ENCODE peak calls at places on chromosomes 2 and 18, in five cellular contexts. O is A549, P is K562, Z is GM12878, C is SK-N-SH. D is an unnamed sample.

GRCh38 chr2:127707890-127708648 is 6.8 kb downstream of the SFT2D3 start:
- DNase-seq in P (no peak), Z (no peak), C (no peak), O (no peak), D (no peak)

GRCh38 chr2:8954990-8955389 is 48.5 kb downstream of the MBOAT2 start:
- DNase-seq in C (no peak), O (no peak), Z (no peak), P (no peak), D (peak; percentile 4)

GRCh38 chr18:67600181-67600631 is 83.7 kb upstream of the DSEL start:
- DNase-seq in C (peak; percentile 60), O (no peak), Z (no peak), P (no peak), D (peak; percentile 91)

GRCh38 chr2:197806317-197806633 is 1.9 kb downstream of the PLCL1 start:
- DNase-seq in C (no peak), O (no peak), P (no peak), Z (no peak), D (no peak)

GRCh38 chr2:120606931-120607330 is 128.7 kb upstream of the GLI2 start:
- DNase-seq in O (no peak), P (no peak), C (no peak), Z (no peak), D (no peak)

GRCh38 chr2:230987137-230988020 is 8.5 kb upstream of the SPATA3 start:
- DNase-seq in C (peak; percentile 96), O (peak; percentile 88), P (peak; percentile 71), Z (no peak), D (peak; percentile 47)

GRCh38 chr18:61471832-61472406 is 138.7 kb downstream of the CDH20 start:
- DNase-seq in P (no peak), Z (no peak), O (no peak), C (no peak), D (no peak)

GRCh38 chr2:86038291-86039081 is 67.2 kb downstream of the POLR1A start:
- DNase-seq in O (no peak), C (no peak), P (no peak), Z (no peak), D (no peak)

GRCh38 chr2:172300851-172301250 is 126.5 kb upstream of the ITGA6 start:
- DNase-seq in C (no peak), O (no peak), Z (no peak), P (no peak), D (no peak)

GRCh38 chr2:30708491-30709290 is 98.6 kb downstream of the CAPN13 start:
- DNase-seq in Z (no peak), O (peak; percentile 19), P (peak; percentile 23), C (no peak), D (peak; percentile 47)

GRCh38 chr2:86785456-86785855 is 5.3 kb downstream of the CD8A start:
- DNase-seq in Z (no peak), P (no peak), C (no peak), O (no peak), D (no peak)

GRCh38 chr18:51188024-51188701 is 9.3 kb downstream of the MEX3C start:
- DNase-seq in P (no peak), Z (no peak), O (no peak), C (no peak), D (no peak)

GRCh38 chr2:120889936-120890335 is 154.3 kb downstream of the GLI2 start:
- DNase-seq in O (no peak), Z (no peak), P (no peak), C (no peak), D (no peak)

GRCh38 chr2:212998629-212999359 is 152.6 kb downstream of the IKZF2 start:
- DNase-seq in Z (no peak), P (no peak), O (no peak), C (no peak), D (peak; percentile 50)

GRCh38 chr2:201918981-201919380 is 112.6 kb downstream of the CDK15 start:
- DNase-seq in C (no peak), Z (no peak), P (no peak), O (no peak), D (no peak)

GRCh38 chr2:216274194-216274593 is 98.1 kb downstream of the MARCHF4 start:
- DNase-seq in O (no peak), Z (no peak), P (no peak), C (no peak), D (peak; percentile 63)

GRCh38 chr2:174778479-174778962 is 14.2 kb upstream of the CHRNA1 start:
- DNase-seq in Z (peak; percentile 50), O (no peak), P (no peak), C (no peak), D (peak; percentile 99)

GRCh38 chr2:239399404-239399999 is 1.3 kb downstream of the HDAC4 start:
- DNase-seq in P (peak; percentile 51), C (peak; percentile 54), O (peak; percentile 8), Z (no peak), D (peak; percentile 8)

GRCh38 chr18:27780061-27780740 is 396.7 kb downstream of the CDH2 start:
- DNase-seq in O (no peak), P (no peak), C (no peak), Z (no peak), D (no peak)

GRCh38 chr18:7924616-7925015 is 357.5 kb downstream of the PTPRM start:
- DNase-seq in P (no peak), Z (no peak), O (no peak), C (no peak), D (no peak)

GRCh38 chr2:25586726-25587144 is 86.6 kb downstream of the DTNB start:
- DNase-seq in C (peak; percentile 78), O (no peak), Z (peak; percentile 92), P (no peak), D (peak; percentile 47)

GRCh38 chr2:10531874-10532273 is 83.7 kb upstream of the ODC1 start:
- DNase-seq in C (no peak), P (no peak), Z (no peak), O (no peak), D (no peak)

GRCh38 chr2:98498703-98499445 is 54.2 kb downstream of the INPP4A start:
- DNase-seq in C (no peak), P (no peak), Z (no peak), O (no peak), D (no peak)

GRCh38 chr18:8681196-8681595 is 24.2 kb upstream of the MTCL1 start:
- DNase-seq in O (no peak), C (no peak), P (no peak), Z (no peak), D (no peak)

GRCh38 chr2:136985044-136985443 is 219.7 kb downstream of the THSD7B start:
- DNase-seq in P (no peak), Z (no peak), O (no peak), C (no peak), D (no peak)

DNA sequence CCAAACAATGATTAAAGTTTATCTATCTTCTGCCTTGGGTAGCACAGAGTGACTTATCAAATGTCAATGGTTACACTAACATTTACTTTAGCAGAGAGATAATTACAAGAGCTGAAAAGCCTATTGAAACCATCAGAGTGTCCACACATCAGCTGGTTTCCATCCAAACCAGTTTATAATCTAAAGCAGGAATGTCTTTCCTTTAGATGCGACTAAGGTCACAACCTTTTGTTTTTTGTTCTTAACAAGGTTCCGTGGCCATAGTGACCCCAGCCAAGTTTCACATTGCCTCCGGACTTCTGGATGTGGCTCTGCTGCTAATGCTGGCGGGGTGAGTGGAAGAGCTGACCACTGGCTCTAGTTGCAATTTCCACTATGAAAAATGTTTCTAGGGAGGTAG is 58.6 kb upstream of the RMDN2 start:
- DNase-seq in Z (no peak), O (no peak), C (no peak), P (no peak), D (no peak)
- TF ChIP-seq RCOR1 in Z (no peak), O (no peak), C (no peak), P (no peak), D (no peak)

GRCh38 chr2:157787364-157787938 is 88.7 kb downstream of the ACVR1 start:
- DNase-seq in P (peak; percentile 17), C (no peak), O (no peak), Z (no peak), D (no peak)
- TF ChIP-seq RCOR1 in P (no peak), C (no peak), O (no peak), Z (no peak), D (no peak)

GRCh38 chr2:20115902-20116301 is 64.5 kb upstream of the LAPTM4A start:
- DNase-seq in Z (no peak), C (no peak), O (no peak), P (no peak), D (no peak)

GRCh38 chr2:20110876-20111275 is 59.4 kb upstream of the LAPTM4A start:
- DNase-seq in O (no peak), Z (no peak), P (no peak), C (no peak), D (no peak)

GRCh38 chr2:20111311-20112131 is 60.1 kb upstream of the LAPTM4A start:
- DNase-seq in C (no peak), Z (no peak), O (no peak), P (no peak), D (no peak)

GRCh38 chr2:20113004-20113796 is 61.8 kb upstream of the LAPTM4A start:
- DNase-seq in P (no peak), Z (no peak), C (no peak), O (no peak), D (no peak)

DNA sequence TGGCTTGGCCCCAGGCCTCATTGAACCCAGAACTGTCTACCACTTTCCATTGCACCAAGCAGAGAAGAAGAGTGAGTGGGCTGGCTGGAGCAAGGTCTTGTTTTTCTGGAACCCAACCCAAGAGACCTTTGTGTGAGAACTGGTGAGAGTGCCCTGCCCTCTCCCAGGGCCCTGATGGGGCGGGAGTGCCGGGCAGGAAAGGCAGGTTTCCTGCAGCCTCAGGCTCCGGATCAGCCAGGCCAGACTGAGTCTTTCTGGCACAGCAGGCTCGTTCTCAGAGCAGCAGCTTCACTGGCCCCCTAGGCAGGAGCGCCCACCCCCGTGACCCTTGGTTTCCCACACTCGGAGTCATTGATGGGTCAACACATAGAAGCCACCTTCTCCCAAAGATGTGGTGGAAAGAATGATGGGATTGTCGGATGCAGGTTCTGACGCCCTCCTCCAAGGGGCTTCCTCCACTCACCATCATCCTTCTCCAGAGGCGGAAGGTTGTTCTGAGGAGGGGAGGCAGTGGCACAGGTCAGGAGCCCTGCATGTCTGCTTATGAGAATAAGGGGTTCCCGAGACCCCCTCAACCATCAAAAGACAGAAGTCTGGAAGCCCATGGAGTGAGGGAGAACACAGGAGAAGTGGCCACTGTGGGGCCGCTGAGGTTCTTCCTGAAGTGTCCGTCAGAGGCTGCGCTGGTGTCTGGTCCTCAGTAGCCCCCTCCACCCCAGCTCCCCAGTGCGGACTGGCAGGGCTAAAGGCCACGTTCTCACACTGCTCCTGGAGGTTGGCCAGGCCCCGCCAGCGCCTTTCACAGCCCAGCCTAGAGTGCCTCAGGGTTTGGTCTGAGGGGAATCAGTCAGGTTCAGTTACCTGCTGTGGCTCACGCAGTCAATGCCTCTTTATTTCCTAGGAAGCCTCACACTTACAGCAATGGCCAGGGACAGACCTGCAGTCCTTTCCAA is 62.8 kb upstream of the LAPTM4A start:
- DNase-seq in P (no peak), C (no peak), O (no peak), Z (no peak), D (no peak)
- TF ChIP-seq RCOR1 in P (no peak), C (no peak), O (no peak), Z (no peak), D (no peak)

GRCh38 chr18:26648509-26649192 is 100.3 kb upstream of the KCTD1 start:
- DNase-seq in O (no peak), C (no peak), Z (no peak), P (no peak), D (no peak)

GRCh38 chr18:26649193-26649543 is 100.8 kb upstream of the KCTD1 start:
- DNase-seq in Z (no peak), O (no peak), P (no peak), C (peak; percentile 76), D (no peak)

GRCh38 chr18:26642461-26643348 is 94.4 kb upstream of the KCTD1 start:
- DNase-seq in C (no peak), Z (no peak), O (no peak), P (no peak), D (no peak)

GRCh38 chr18:26650310-26651285 is 102.2 kb upstream of the KCTD1 start:
- DNase-seq in P (no peak), C (no peak), O (no peak), Z (no peak), D (no peak)

GRCh38 chr18:26646897-26647296 is 98.5 kb upstream of the KCTD1 start:
- DNase-seq in Z (no peak), P (no peak), C (no peak), O (no peak), D (no peak)
- TF ChIP-seq RCOR1 in Z (no peak), P (no peak), C (no peak), O (no peak), D (no peak)